ENCODE peak calls at places on chromosomes 3 and 15, in four cellular contexts. K is HepG2, Z is K562, I is GM12878. H is an unnamed sample.

GRCh38 chr3:26840272-26840870 is 217.8 kb downstream of the LRRC3B start:
- DNase-seq in K (no peak), Z (no peak), I (no peak), H (no peak)

GRCh38 chr15:63899193-63899592 is 65.4 kb upstream of the HERC1 start:
- DNase-seq in K (no peak), Z (peak; percentile 47), I (no peak), H (no peak)

GRCh38 chr3:67083277-67083676 is 85.2 kb downstream of the KBTBD8 start:
- DNase-seq in K (no peak), Z (no peak), I (peak; percentile 7), H (no peak)

GRCh38 chr3:195693428-195694216 is 27.2 kb upstream of the MUC20 start:
- DNase-seq in K (no peak), Z (no peak), I (no peak), H (no peak)

GRCh38 chr15:31486506-31486905 is 159.9 kb downstream of the KLF13 start:
- DNase-seq in K (no peak), Z (no peak), I (no peak), H (no peak)

GRCh38 chr3:114803042-114803695 is 343.9 kb downstream of the ZBTB20 start:
- DNase-seq in K (no peak), Z (no peak), I (no peak), H (no peak)

GRCh38 chr3:171811913-171812321 is 1.6 kb upstream of the PLD1 start:
- DNase-seq in K (no peak), Z (no peak), I (no peak), H (no peak)

GRCh38 chr3:98372445-98372844 is 18.0 kb upstream of the OR5K3 start:
- DNase-seq in K (no peak), Z (no peak), I (no peak), H (no peak)

GRCh38 chr3:65963787-65964707 is 74.7 kb downstream of the MAGI1 start:
- DNase-seq in K (peak; percentile 47), Z (no peak), I (peak; percentile 40), H (no peak)

GRCh38 chr3:184685055-184685454 is 26.8 kb downstream of the MAGEF1 start:
- DNase-seq in K (no peak), Z (no peak), I (no peak), H (peak; percentile 11)

GRCh38 chr15:77036537-77037474 is 34.1 kb downstream of the TSPAN3 start:
- DNase-seq in K (no peak), Z (no peak), I (no peak), H (peak; percentile 21)
- H2AFZ ChIP-seq in K (no peak overlapping the region), Z (no peak overlapping the region), I (no peak overlapping the region), H (no peak overlapping the region)

DNA sequence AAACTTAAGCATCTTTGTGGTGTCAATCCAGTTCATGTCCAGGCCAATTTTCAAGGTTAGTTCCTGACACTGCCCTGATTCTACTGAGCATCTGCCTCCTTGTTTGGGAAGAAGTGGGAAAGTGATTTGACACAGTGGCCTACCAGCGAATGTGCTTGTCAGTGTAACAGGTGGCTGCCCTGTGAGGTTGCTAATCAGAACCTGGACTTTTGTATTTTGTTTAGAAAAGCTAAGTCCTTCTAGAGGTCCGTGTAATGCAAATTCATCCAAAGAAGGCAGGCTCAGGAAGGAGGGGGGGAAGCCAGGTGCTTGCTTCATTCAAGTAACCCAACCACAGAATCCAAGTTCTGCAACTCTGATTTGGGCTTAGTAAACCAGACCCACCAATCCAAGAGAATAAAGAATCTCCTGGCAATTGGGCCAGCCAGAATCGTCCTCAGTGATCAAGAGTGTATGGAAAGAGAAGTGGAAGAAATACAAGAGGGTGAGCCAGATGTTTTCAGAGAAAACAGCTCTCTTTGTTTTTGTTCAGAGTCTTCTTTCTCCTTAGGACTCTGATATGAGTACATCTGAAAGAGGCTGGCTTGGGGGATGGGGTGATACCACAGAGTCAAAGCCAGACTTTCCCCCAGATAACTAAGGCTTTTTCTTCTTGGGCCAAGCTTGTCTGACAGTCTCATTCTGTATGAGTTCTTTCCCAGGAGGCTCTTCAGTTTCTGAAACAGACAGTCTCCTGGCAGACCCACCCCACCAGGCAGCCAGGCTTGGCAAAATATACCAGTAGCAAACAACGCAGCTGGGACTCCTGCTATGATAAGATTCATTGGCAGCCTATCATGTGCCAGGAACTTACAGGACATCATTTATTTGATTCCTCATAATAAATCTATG is 508.9 kb upstream of the TBL1XR1 start:
- DNase-seq in K (no peak), Z (no peak), I (no peak), H (no peak)
- TF ChIP-seq CHD2 in K (no peak), Z (no peak), I (no peak), H (no peak)

GRCh38 chr3:193777524-193777923 is 184.5 kb downstream of the OPA1 start:
- DNase-seq in K (peak; percentile 82), Z (no peak), I (no peak), H (no peak)
- TF ChIP-seq SMC3 in K (peak; percentile 4), Z (no peak), I (no peak), H (no peak)

GRCh38 chr3:28860307-28860706 is 420.6 kb upstream of the RBMS3 start:
- DNase-seq in K (no peak), Z (no peak), I (no peak), H (no peak)

GRCh38 chr3:28859897-28860296 is 421.0 kb upstream of the RBMS3 start:
- DNase-seq in K (no peak), Z (no peak), I (no peak), H (no peak)

GRCh38 chr3:28853830-28854229 is 427.0 kb upstream of the RBMS3 start:
- DNase-seq in K (no peak), Z (no peak), I (no peak), H (no peak)

DNA sequence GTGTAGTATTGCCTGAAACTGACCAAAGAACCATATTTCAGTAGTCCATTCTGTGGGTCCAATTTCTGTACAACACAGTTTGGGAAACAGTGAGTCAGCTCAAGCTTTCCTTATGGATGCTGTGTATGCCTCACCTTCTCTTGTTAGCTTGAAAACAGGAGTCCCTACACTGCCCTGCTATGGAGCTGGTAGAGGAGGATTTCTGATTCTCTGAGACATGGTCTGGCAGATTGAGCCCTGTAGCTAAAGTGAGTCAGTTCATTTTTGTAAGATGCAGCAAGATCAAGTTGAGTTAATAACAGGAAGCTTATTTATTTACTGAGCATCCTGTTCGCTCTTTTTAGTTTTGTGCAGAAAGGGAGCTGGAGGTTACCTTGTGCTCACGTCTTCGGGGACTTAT is 424.1 kb upstream of the RBMS3 start:
- DNase-seq in K (no peak), Z (no peak), I (no peak), H (no peak)
- H2AFZ ChIP-seq in K (no peak overlapping the region), Z (no peak overlapping the region), I (no peak overlapping the region), H (no peak overlapping the region)

GRCh38 chr15:85694086-85694485 is 100.6 kb downstream of the KLHL25 start:
- DNase-seq in K (no peak), Z (no peak), I (no peak), H (no peak)
- TF ChIP-seq CHD2 in K (no peak), Z (no peak), I (no peak), H (no peak)

DNA sequence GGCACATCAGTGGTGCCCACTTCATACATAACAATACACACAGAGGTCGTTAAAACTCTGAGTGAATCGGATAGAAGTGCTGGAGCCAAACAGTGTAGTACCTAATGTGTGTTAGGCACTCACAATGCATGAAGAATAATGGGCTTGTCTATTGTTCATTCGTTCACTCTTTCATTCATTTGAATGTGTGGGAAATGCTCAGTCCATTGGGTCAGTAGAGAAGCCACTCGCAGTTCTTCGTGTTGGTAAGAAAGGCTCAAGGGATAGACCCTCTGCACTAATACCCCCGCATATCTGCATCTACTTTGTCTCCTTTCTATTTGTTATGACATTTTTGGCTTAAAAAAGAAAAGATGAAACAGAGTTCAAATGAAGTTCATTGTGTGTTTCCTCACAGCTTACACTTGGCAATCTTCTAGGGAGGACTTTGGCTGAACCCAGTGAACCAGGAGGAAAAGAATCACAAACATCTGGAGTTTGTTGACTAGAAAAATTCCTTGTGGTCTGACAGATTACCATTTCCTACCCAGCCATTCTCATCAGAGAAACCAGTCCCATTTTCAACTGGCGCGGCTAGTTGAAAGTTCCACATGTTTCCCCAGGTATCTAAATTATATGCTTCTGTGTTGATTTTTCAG is 32.9 kb upstream of the MFSD1 start:
- DNase-seq in K (peak; percentile 90), Z (no peak), I (no peak), H (no peak)
- TF ChIP-seq SMC3 in K (no peak), Z (no peak), I (no peak), H (no peak)

GRCh38 chr3:56955551-56956131 is 104.8 kb upstream of the SPATA12 start:
- DNase-seq in K (no peak), Z (no peak), I (no peak), H (no peak)
- H2AFZ ChIP-seq in K (no peak overlapping the region), Z (no peak overlapping the region), I (no peak overlapping the region), H (no peak overlapping the region)

DNA sequence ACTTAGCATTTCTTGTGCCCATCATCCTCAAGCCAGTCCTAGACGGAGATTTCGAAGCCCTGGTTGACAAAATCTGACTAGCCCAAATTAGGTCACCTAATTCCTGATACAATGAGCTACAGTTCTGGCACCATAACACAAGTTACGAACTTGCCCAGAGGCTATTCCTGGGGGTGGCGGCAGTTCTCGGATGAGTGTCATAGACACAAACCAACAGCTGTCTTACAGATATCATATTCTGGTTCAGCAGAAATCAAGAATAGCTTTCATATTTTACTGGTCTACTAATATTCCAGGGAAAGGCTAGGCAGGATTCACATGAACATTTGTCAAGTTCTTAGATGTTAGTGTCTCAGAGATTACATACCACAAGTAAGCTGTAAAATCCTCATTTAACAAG is 8.8 kb downstream of the ANAPC13 start:
- DNase-seq in K (no peak), Z (no peak), I (no peak), H (no peak)
- TF ChIP-seq CHD2 in K (no peak), Z (no peak), I (no peak), H (no peak)

DNA sequence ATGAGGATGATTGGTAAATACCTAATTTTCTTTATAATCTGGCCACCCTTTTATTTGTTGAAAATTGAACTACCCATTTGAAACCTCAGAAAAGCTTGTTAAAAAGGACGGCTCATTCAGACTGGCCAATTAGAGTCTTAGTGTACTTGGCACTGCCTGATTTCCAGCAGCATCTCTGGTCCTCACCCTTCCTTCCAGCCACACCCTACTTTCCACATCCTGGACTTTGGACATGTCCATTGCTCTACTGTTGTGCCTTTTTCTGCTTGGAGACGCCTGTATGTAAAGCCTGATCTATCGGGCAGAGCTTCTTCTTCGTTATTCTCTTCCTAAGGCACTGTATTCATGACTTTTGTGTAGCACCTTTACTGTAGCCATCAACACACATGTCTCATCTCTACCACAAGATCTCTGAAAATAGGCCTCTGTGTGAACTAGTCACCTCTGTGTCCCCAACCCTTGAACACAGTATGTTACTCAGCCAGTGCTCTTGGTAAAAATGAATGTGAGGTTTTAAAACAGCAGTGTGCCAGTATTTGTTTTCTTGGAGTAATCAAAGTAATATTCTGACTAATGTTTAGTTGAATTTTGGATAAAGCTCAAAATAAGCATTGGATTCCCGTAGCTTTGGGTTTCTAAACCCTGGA is 6.8 kb downstream of the RBM5 start:
- DNase-seq in K (no peak), Z (no peak), I (no peak), H (no peak)
- TF ChIP-seq SMC3 in K (no peak), Z (no peak), I (no peak), H (no peak)

DNA sequence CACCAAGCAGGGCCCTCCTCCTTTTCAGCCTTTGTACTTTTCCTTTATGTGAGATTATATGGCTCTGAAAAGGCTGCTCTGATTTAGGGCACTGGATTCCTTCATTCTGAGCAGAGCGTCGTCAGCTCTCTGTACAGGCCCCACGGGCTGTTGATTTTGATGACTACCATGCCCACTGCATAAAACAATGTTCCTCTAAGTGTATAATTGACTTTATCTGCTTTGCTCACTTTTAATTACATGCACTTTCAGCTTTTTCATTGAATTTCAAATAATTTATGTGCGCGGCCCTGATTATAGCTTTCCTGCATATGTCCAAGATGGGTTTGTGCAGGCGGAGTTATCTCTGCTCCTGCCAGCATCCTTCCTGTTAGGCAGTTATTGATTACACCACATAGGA is 4.4 kb upstream of the PSMD6 start:
- DNase-seq in K (no peak), Z (no peak), I (no peak), H (peak; percentile 68)
- H2AFZ ChIP-seq in K (no peak overlapping the region), Z (no peak overlapping the region), I (no peak overlapping the region), H (no peak overlapping the region)

H was measured in SK-N-SH.